ENCODE peak calls at places on chromosomes 6 and 20, in four cellular contexts. One of them, this sample, is unnamed.

GRCh38 chr6:147604373-147604772 is 95.9 kb downstream of the SAMD5 start:
- DNase-seq in fibroblast of the aortic adventitia: no peak
- DNase-seq in Right ventricle myocardium superior: no peak
- DNase-seq in OCI-LY7: no peak
- DNase-seq in this sample: peak; percentile 25

GRCh38 chr20:57650266-57650665 is 30.0 kb upstream of the ZBP1 start:
- DNase-seq in fibroblast of the aortic adventitia: no peak
- DNase-seq in OCI-LY7: no peak
- DNase-seq in Right ventricle myocardium superior: no peak
- DNase-seq in this sample: no peak

GRCh38 chr20:20711413-20711812 is 1.0 kb downstream of the RALGAPA2 start:
- DNase-seq in OCI-LY7: peak; percentile 37
- DNase-seq in Right ventricle myocardium superior: no peak
- DNase-seq in fibroblast of the aortic adventitia: no peak
- DNase-seq in this sample: no peak

GRCh38 chr6:96755096-96755495 is 82.2 kb downstream of the GPR63 start:
- DNase-seq in Right ventricle myocardium superior: no peak
- DNase-seq in OCI-LY7: no peak
- DNase-seq in fibroblast of the aortic adventitia: no peak
- DNase-seq in this sample: no peak

GRCh38 chr6:77178821-77179220 is 284.5 kb downstream of the HTR1B start:
- DNase-seq in fibroblast of the aortic adventitia: peak; percentile 68
- DNase-seq in OCI-LY7: no peak
- DNase-seq in Right ventricle myocardium superior: no peak
- DNase-seq in this sample: peak; percentile 59

GRCh38 chr6:122568865-122569264 is 41.3 kb upstream of the PKIB start:
- DNase-seq in OCI-LY7: no peak
- DNase-seq in fibroblast of the aortic adventitia: no peak
- DNase-seq in Right ventricle myocardium superior: no peak
- DNase-seq in this sample: no peak

GRCh38 chr6:39995633-39996032 is 61.4 kb upstream of the MOCS1 start:
- DNase-seq in OCI-LY7: no peak
- DNase-seq in fibroblast of the aortic adventitia: no peak
- DNase-seq in Right ventricle myocardium superior: no peak
- DNase-seq in this sample: no peak

GRCh38 chr6:28988536-28989415 is 16.3 kb downstream of the ZNF311 start:
- DNase-seq in fibroblast of the aortic adventitia: peak; percentile 52
- DNase-seq in Right ventricle myocardium superior: peak; percentile 76
- DNase-seq in OCI-LY7: no peak
- DNase-seq in this sample: peak; percentile 55

GRCh38 chr6:126071000-126071647 is 84.8 kb downstream of the TRMT11 start:
- DNase-seq in OCI-LY7: no peak
- DNase-seq in fibroblast of the aortic adventitia: no peak
- DNase-seq in Right ventricle myocardium superior: no peak
- DNase-seq in this sample: peak; percentile 58

GRCh38 chr6:90648873-90649272 is 62.0 kb upstream of the MAP3K7 start:
- DNase-seq in Right ventricle myocardium superior: no peak
- DNase-seq in fibroblast of the aortic adventitia: no peak
- DNase-seq in OCI-LY7: no peak
- DNase-seq in this sample: no peak

GRCh38 chr6:169252805-169253189 is 849 bp downstream of the THBS2 start:
- DNase-seq in fibroblast of the aortic adventitia: peak; percentile 69
- DNase-seq in Right ventricle myocardium superior: no peak
- DNase-seq in OCI-LY7: no peak
- DNase-seq in this sample: peak; percentile 34

GRCh38 chr6:158999669-159000403 is at the start of gene RSPH3:
- DNase-seq in fibroblast of the aortic adventitia: peak; percentile 84
- DNase-seq in OCI-LY7: peak; percentile 95
- DNase-seq in Right ventricle myocardium superior: peak; percentile 96
- DNase-seq in this sample: peak; percentile 88

GRCh38 chr6:89375427-89375868 is 22.9 kb upstream of the UBE2J1 start:
- DNase-seq in fibroblast of the aortic adventitia: no peak
- DNase-seq in Right ventricle myocardium superior: peak; percentile 53
- DNase-seq in OCI-LY7: peak; percentile 81
- DNase-seq in this sample: no peak

GRCh38 chr20:58719971-58720371 is 27.4 kb downstream of the NPEPL1 start:
- DNase-seq in Right ventricle myocardium superior: peak; percentile 11
- DNase-seq in OCI-LY7: no peak
- DNase-seq in fibroblast of the aortic adventitia: no peak
- DNase-seq in this sample: no peak

GRCh38 chr20:25275813-25276532 is 28.1 kb downstream of the PYGB start:
- DNase-seq in Right ventricle myocardium superior: peak; percentile 31
- DNase-seq in OCI-LY7: no peak
- DNase-seq in fibroblast of the aortic adventitia: no peak
- DNase-seq in this sample: no peak

GRCh38 chr6:92132446-92132845 is 1286.9 kb downstream of the EPHA7 start:
- DNase-seq in OCI-LY7: no peak
- DNase-seq in Right ventricle myocardium superior: no peak
- DNase-seq in fibroblast of the aortic adventitia: no peak
- DNase-seq in this sample: no peak

GRCh38 chr6:163420315-163420667 is 5.8 kb downstream of the QKI start:
- DNase-seq in Right ventricle myocardium superior: no peak
- DNase-seq in OCI-LY7: no peak
- DNase-seq in fibroblast of the aortic adventitia: peak; percentile 20
- DNase-seq in this sample: no peak

GRCh38 chr20:24936526-24937407 is 12.3 kb upstream of the CST7 start:
- DNase-seq in fibroblast of the aortic adventitia: no peak
- DNase-seq in OCI-LY7: no peak
- DNase-seq in Right ventricle myocardium superior: no peak
- DNase-seq in this sample: no peak

GRCh38 chr20:24102290-24102689 is 113.7 kb upstream of the GGTLC1 start:
- DNase-seq in fibroblast of the aortic adventitia: no peak
- DNase-seq in Right ventricle myocardium superior: no peak
- DNase-seq in OCI-LY7: peak; percentile 15
- DNase-seq in this sample: no peak

GRCh38 chr20:11248691-11249178 is 574.9 kb upstream of the JAG1 start:
- DNase-seq in OCI-LY7: no peak
- DNase-seq in Right ventricle myocardium superior: no peak
- DNase-seq in fibroblast of the aortic adventitia: no peak
- DNase-seq in this sample: no peak

GRCh38 chr20:23257848-23258746 is 92.5 kb upstream of the NXT1 start:
- DNase-seq in Right ventricle myocardium superior: no peak
- DNase-seq in fibroblast of the aortic adventitia: peak; percentile 95
- DNase-seq in OCI-LY7: no peak
- DNase-seq in this sample: peak; percentile 84

GRCh38 chr6:53694800-53695394 is 29.3 kb upstream of the KLHL31 start:
- DNase-seq in Right ventricle myocardium superior: no peak
- DNase-seq in OCI-LY7: no peak
- DNase-seq in fibroblast of the aortic adventitia: no peak
- DNase-seq in this sample: no peak

GRCh38 chr6:44606506-44606905 is 219.0 kb downstream of the CDC5L start:
- DNase-seq in OCI-LY7: no peak
- DNase-seq in fibroblast of the aortic adventitia: no peak
- DNase-seq in Right ventricle myocardium superior: no peak
- DNase-seq in this sample: peak; percentile 26

GRCh38 chr6:5782783-5783567 is 223.8 kb downstream of the NRN1 start:
- DNase-seq in Right ventricle myocardium superior: peak; percentile 83
- DNase-seq in fibroblast of the aortic adventitia: no peak
- DNase-seq in OCI-LY7: no peak
- DNase-seq in this sample: no peak

GRCh38 chr6:14276667-14277404 is 159.3 kb downstream of the CD83 start:
- DNase-seq in fibroblast of the aortic adventitia: peak; percentile 35
- DNase-seq in OCI-LY7: peak; percentile 89
- DNase-seq in Right ventricle myocardium superior: no peak
- DNase-seq in this sample: no peak

GRCh38 chr6:16494781-16495180 is 256.4 kb downstream of the GMPR start:
- DNase-seq in fibroblast of the aortic adventitia: no peak
- DNase-seq in OCI-LY7: no peak
- DNase-seq in Right ventricle myocardium superior: no peak
- DNase-seq in this sample: no peak

GRCh38 chr20:40009542-40009941 is 679.5 kb downstream of the MAFB start:
- DNase-seq in fibroblast of the aortic adventitia: no peak
- DNase-seq in OCI-LY7: no peak
- DNase-seq in Right ventricle myocardium superior: no peak
- DNase-seq in this sample: peak; percentile 6

GRCh38 chr20:45783656-45784294 is 7.9 kb downstream of the WFDC3 start:
- DNase-seq in OCI-LY7: no peak
- DNase-seq in Right ventricle myocardium superior: peak; percentile 70
- DNase-seq in fibroblast of the aortic adventitia: no peak
- DNase-seq in this sample: no peak

GRCh38 chr6:97304701-97305100 is 21.7 kb upstream of the MMS22L start:
- DNase-seq in Right ventricle myocardium superior: no peak
- DNase-seq in fibroblast of the aortic adventitia: no peak
- DNase-seq in OCI-LY7: no peak
- DNase-seq in this sample: no peak

GRCh38 chr6:39217177-39217864 is 12.0 kb downstream of the KCNK5 start:
- DNase-seq in OCI-LY7: no peak
- DNase-seq in Right ventricle myocardium superior: no peak
- DNase-seq in fibroblast of the aortic adventitia: no peak
- DNase-seq in this sample: no peak

GRCh38 chr6:83193747-83194582 is 808 bp downstream of the RWDD2A start:
- DNase-seq in Right ventricle myocardium superior: peak; percentile 63
- DNase-seq in OCI-LY7: peak; percentile 4
- DNase-seq in fibroblast of the aortic adventitia: no peak
- DNase-seq in this sample: peak; percentile 21

GRCh38 chr20:17636523-17637412 is 45.3 kb downstream of the RRBP1 start:
- DNase-seq in OCI-LY7: no peak
- DNase-seq in fibroblast of the aortic adventitia: peak; percentile 24
- DNase-seq in Right ventricle myocardium superior: peak; percentile 59
- DNase-seq in this sample: no peak

GRCh38 chr20:32828029-32828666 is 8.4 kb downstream of the MAPRE1 start:
- DNase-seq in OCI-LY7: no peak
- DNase-seq in Right ventricle myocardium superior: no peak
- DNase-seq in fibroblast of the aortic adventitia: peak; percentile 16
- DNase-seq in this sample: no peak

GRCh38 chr20:32139947-32140346 is 30.4 kb downstream of the TM9SF4 start:
- DNase-seq in OCI-LY7: no peak
- DNase-seq in Right ventricle myocardium superior: no peak
- DNase-seq in fibroblast of the aortic adventitia: no peak
- DNase-seq in this sample: no peak

GRCh38 chr20:17895641-17896246 is 72.8 kb downstream of the SNX5 start:
- DNase-seq in Right ventricle myocardium superior: peak; percentile 79
- DNase-seq in OCI-LY7: no peak
- DNase-seq in fibroblast of the aortic adventitia: peak; percentile 60
- DNase-seq in this sample: peak; percentile 46

GRCh38 chr20:40251284-40251932 is 437.6 kb downstream of the MAFB start:
- DNase-seq in OCI-LY7: peak; percentile 15
- DNase-seq in Right ventricle myocardium superior: no peak
- DNase-seq in fibroblast of the aortic adventitia: peak; percentile 25
- DNase-seq in this sample: peak; percentile 39